ENCODE peak calls at places on chromosomes 12 and 14, in five cellular contexts. A, J, V, B and F are unnamed samples.
A peak's percentile ranks its signal among the peaks of the same experiment; 100 is the strongest.

GRCh38 chr14:36661506-36662257 is at the start of gene PAX9:
- DNase-seq in A (peak; percentile 41), V (peak; percentile 24), J (peak; percentile 97), B (peak; percentile 91), F (peak; percentile 84)

GRCh38 chr14:60594077-60594476 is 55.2 kb downstream of the SIX1 start:
- DNase-seq in B (no peak), V (no peak), J (no peak), A (no peak), F (no peak)

GRCh38 chr12:32115404-32116104 is 8.9 kb downstream of the BICD1 start:
- DNase-seq in B (no peak), J (peak; percentile 22), V (no peak), A (peak; percentile 100), F (peak; percentile 97)

GRCh38 chr12:18320036-18320617 is 58.8 kb downstream of the PIK3C2G start:
- DNase-seq in A (peak; percentile 69), B (peak; percentile 61), J (peak; percentile 58), V (peak; percentile 99), F (peak; percentile 72)

GRCh38 chr14:92615451-92615850 is 101.9 kb downstream of the RIN3 start:
- DNase-seq in V (no peak), B (no peak), A (no peak), J (no peak), F (no peak)

GRCh38 chr12:116515674-116516073 is 43.5 kb upstream of the MAP1LC3B2 start:
- DNase-seq in B (no peak), J (no peak), A (no peak), V (no peak), F (no peak)

GRCh38 chr14:104644236-104644635 is 39.7 kb upstream of the TMEM179 start:
- DNase-seq in J (no peak), B (no peak), V (no peak), A (no peak), F (no peak)

GRCh38 chr12:102474438-102475064 is 5.8 kb downstream of the IGF1 start:
- DNase-seq in J (no peak), B (no peak), V (peak; percentile 44), A (peak; percentile 62), F (peak; percentile 4)

GRCh38 chr12:26283617-26284016 is 88.2 kb downstream of the SSPN start:
- DNase-seq in A (no peak), V (no peak), B (no peak), J (no peak), F (no peak)

GRCh38 chr14:91613459-91614145 is 103.5 kb upstream of the PPP4R3A start:
- DNase-seq in B (no peak), A (no peak), V (no peak), J (no peak), F (no peak)

GRCh38 chr14:22084393-22085281 is 411.0 kb upstream of the OR4E1 start:
- DNase-seq in V (peak; percentile 87), J (no peak), B (peak; percentile 52), A (peak; percentile 62), F (peak; percentile 64)

GRCh38 chr12:19960527-19960926 is 407.8 kb upstream of the PDE3A start:
- DNase-seq in J (no peak), V (no peak), A (no peak), B (no peak), F (no peak)

GRCh38 chr12:64824500-64825142 is at the start of gene TBC1D30:
- DNase-seq in A (peak; percentile 2), V (no peak), J (peak; percentile 50), B (peak; percentile 43), F (peak; percentile 14)

GRCh38 chr12:116222358-116222757 is 55.1 kb downstream of the MED13L start:
- DNase-seq in J (no peak), B (no peak), A (peak; percentile 94), V (peak; percentile 98), F (peak; percentile 85)

GRCh38 chr12:92065018-92065499 is 80.6 kb downstream of the BTG1 start:
- DNase-seq in A (peak; percentile 61), B (no peak), J (no peak), V (peak; percentile 24), F (peak; percentile 61)

GRCh38 chr14:105089746-105090492 is 24.7 kb upstream of the GPR132 start:
- DNase-seq in J (no peak), V (no peak), B (no peak), A (no peak), F (no peak)

GRCh38 chr12:46378530-46378929 is 6.0 kb upstream of the SLC38A2 start:
- DNase-seq in V (no peak), B (no peak), J (no peak), A (no peak), F (no peak)

GRCh38 chr14:25371053-25371452 is 321.1 kb upstream of the STXBP6 start:
- DNase-seq in V (peak; percentile 4), A (no peak), J (no peak), B (no peak), F (no peak)

GRCh38 chr14:59276235-59276634 is 87.8 kb downstream of the DAAM1 start:
- DNase-seq in A (no peak), B (no peak), J (no peak), V (no peak), F (no peak)

GRCh38 chr14:99518441-99519346 is 37.5 kb downstream of the CCNK start:
- DNase-seq in V (peak; percentile 84), B (peak; percentile 65), J (peak; percentile 83), A (peak; percentile 32), F (peak; percentile 64)

GRCh38 chr12:92334552-92334951 is 188.9 kb upstream of the BTG1 start:
- DNase-seq in A (no peak), V (no peak), B (no peak), J (no peak), F (no peak)

GRCh38 chr14:105087308-105087962 is 22.2 kb upstream of the GPR132 start:
- DNase-seq in B (no peak), J (peak; percentile 40), A (peak; percentile 56), V (peak; percentile 91), F (peak; percentile 38)

GRCh38 chr12:214005-214736 is at the start of gene SLC6A12:
- DNase-seq in A (no peak), B (no peak), J (no peak), V (no peak), F (no peak)

GRCh38 chr14:42141328-42141727 is 534.7 kb downstream of the LRFN5 start:
- DNase-seq in A (no peak), J (no peak), B (no peak), V (no peak), F (no peak)

GRCh38 chr14:33646692-33647260 is 304.1 kb downstream of the EGLN3 start:
- DNase-seq in J (no peak), B (no peak), A (peak; percentile 49), V (no peak), F (peak; percentile 84)

GRCh38 chr12:3117144-3117581 is 40.0 kb downstream of the TSPAN9 start:
- DNase-seq in V (no peak), A (peak; percentile 78), B (no peak), J (no peak), F (peak; percentile 65)

GRCh38 chr14:71143391-71144290 is 236.4 kb downstream of the PCNX1 start:
- DNase-seq in V (peak; percentile 16), J (no peak), B (no peak), A (peak; percentile 80), F (peak; percentile 82)

GRCh38 chr12:118611295-118611694 is 234.9 kb downstream of the SUDS3 start:
- DNase-seq in J (peak; percentile 43), A (no peak), V (no peak), B (peak; percentile 68), F (no peak)

GRCh38 chr14:90061849-90062794 is at the start of gene KCNK13:
- DNase-seq in A (no peak), J (peak; percentile 46), B (peak; percentile 39), V (peak; percentile 40), F (peak; percentile 4)

GRCh38 chr12:111745201-111745600 is 21.5 kb upstream of the ALDH2 start:
- DNase-seq in B (no peak), V (no peak), A (no peak), J (no peak), F (no peak)

GRCh38 chr12:4580165-4580773 is 18.3 kb downstream of the DYRK4 start:
- DNase-seq in B (peak; percentile 67), A (no peak), J (no peak), V (no peak), F (no peak)

GRCh38 chr14:22646570-22647254 is 2.6 kb upstream of the OR6J1 start:
- DNase-seq in B (no peak), J (no peak), A (peak; percentile 79), V (peak; percentile 6), F (peak; percentile 71)

GRCh38 chr14:45698462-45699134 is 445.6 kb upstream of the MIS18BP1 start:
- DNase-seq in J (no peak), V (peak; percentile 6), B (no peak), A (no peak), F (peak; percentile 45)

GRCh38 chr12:105330938-105331804 is 680 bp downstream of the C12orf75 start:
- DNase-seq in A (no peak), V (no peak), J (no peak), B (no peak), F (peak; percentile 39)

GRCh38 chr12:105331805-105332251 is 1.3 kb downstream of the C12orf75 start:
- DNase-seq in A (no peak), J (peak; percentile 48), V (peak; percentile 63), B (no peak), F (no peak)

GRCh38 chr12:105330283-105330937 is at the start of gene C12orf75:
- DNase-seq in A (peak; percentile 68), J (peak; percentile 93), V (peak; percentile 64), B (peak; percentile 74), F (peak; percentile 74)

GRCh38 chr12:105332925-105333324 is 2.4 kb downstream of the C12orf75 start:
- DNase-seq in V (peak; percentile 51), B (no peak), A (no peak), J (no peak), F (no peak)

DNA sequence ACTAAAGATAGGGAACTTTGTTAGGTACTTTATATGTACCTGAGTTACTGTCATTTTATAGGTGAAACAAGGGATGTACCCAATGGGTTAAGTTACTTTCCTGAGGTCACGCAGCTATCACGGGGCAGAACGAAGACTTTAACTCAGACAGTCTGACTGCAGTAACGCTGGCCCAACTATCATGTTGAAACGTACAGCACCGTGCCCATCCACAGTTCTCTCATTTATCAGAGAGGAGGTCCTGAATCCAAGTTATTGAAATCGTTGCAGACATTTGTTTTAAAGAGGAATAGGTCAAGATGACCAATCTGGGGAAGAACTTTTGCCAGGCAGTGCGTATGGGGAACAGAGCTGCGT is 587 bp upstream of the C12orf75 start:
- DNase-seq in V (peak; percentile 48), B (no peak), A (no peak), J (no peak), F (no peak)
- H2AFZ ChIP-seq in V (peak overlapping the region; percentile 60), B (peak overlapping the region; percentile 84), A (peak overlapping the region; percentile 84), J (no peak overlapping the region), F (peak overlapping the region; percentile 29)

GRCh38 chr12:51821423-51822260 is 26.9 kb downstream of the FIGNL2 start:
- DNase-seq in V (no peak), B (no peak), J (no peak), A (no peak), F (no peak)
- H2BK120ac ChIP-seq in V (no peak overlapping the region), B (no peak overlapping the region), J (no peak overlapping the region), A (no peak overlapping the region), F (no peak overlapping the region)

GRCh38 chr12:51819851-51820720 is 28.4 kb downstream of the FIGNL2 start:
- DNase-seq in A (no peak), J (no peak), V (no peak), B (no peak), F (no peak)
- H3K9ac ChIP-seq in A (no peak overlapping the region), J (no peak overlapping the region), V (no peak overlapping the region), B (peak overlapping the region; percentile 87), F (no peak overlapping the region)

GRCh38 chr14:101367421-101368261 is 193.7 kb upstream of the DIO3 start:
- DNase-seq in J (no peak), B (no peak), V (no peak), A (no peak), F (no peak)
- H2AFZ ChIP-seq in J (no peak overlapping the region), B (no peak overlapping the region), V (peak overlapping the region; percentile 4), A (no peak overlapping the region), F (no peak overlapping the region)

GRCh38 chr14:73768107-73768506 is 53.9 kb upstream of the PNMA1 start:
- DNase-seq in B (no peak), J (no peak), A (no peak), V (no peak), F (no peak)
- H2BK120ac ChIP-seq in B (no peak overlapping the region), J (no peak overlapping the region), A (no peak overlapping the region), V (no peak overlapping the region), F (no peak overlapping the region)